ENCODE peak calls at places on chromosomes 7 and 10, in ten cellular contexts. One of them, this sample, is unnamed.

GRCh38 chr10:71075759-71076472 is 136.5 kb upstream of the UNC5B start:
- DNase-seq in NB4: no peak
- DNase-seq in esophagus squamous epithelium: no peak
- DNase-seq in AG04450: no peak
- DNase-seq in cardiac fibroblast: no peak
- DNase-seq in fibroblast of lung: no peak
- DNase-seq in foreskin fibroblast: no peak
- DNase-seq in HepG2: no peak
- DNase-seq in tibial artery: peak
- DNase-seq in CD8-positive, alpha-beta T cell: no peak
- DNase-seq in this sample: no peak

GRCh38 chr7:43362652-43363428 is 220.1 kb upstream of the STK17A start:
- DNase-seq in NB4: peak
- DNase-seq in esophagus squamous epithelium: no peak
- DNase-seq in AG04450: no peak
- DNase-seq in cardiac fibroblast: peak
- DNase-seq in fibroblast of lung: no peak
- DNase-seq in foreskin fibroblast: peak
- DNase-seq in HepG2: no peak
- DNase-seq in tibial artery: no peak
- DNase-seq in CD8-positive, alpha-beta T cell: no peak
- DNase-seq in this sample: peak

GRCh38 chr7:140416560-140416959 is 12.7 kb downstream of the RAB19 start:
- DNase-seq in NB4: no peak
- DNase-seq in esophagus squamous epithelium: no peak
- DNase-seq in AG04450: no peak
- DNase-seq in cardiac fibroblast: no peak
- DNase-seq in fibroblast of lung: no peak
- DNase-seq in foreskin fibroblast: no peak
- DNase-seq in HepG2: no peak
- DNase-seq in tibial artery: no peak
- DNase-seq in CD8-positive, alpha-beta T cell: no peak
- DNase-seq in this sample: no peak

GRCh38 chr10:24891823-24892222 is 60.6 kb downstream of the PRTFDC1 start:
- DNase-seq in NB4: no peak
- DNase-seq in esophagus squamous epithelium: no peak
- DNase-seq in AG04450: peak
- DNase-seq in cardiac fibroblast: peak
- DNase-seq in fibroblast of lung: peak
- DNase-seq in foreskin fibroblast: peak
- DNase-seq in HepG2: no peak
- DNase-seq in tibial artery: no peak
- DNase-seq in CD8-positive, alpha-beta T cell: no peak
- DNase-seq in this sample: peak

GRCh38 chr10:33655165-33655815 is 320.8 kb upstream of the NRP1 start:
- DNase-seq in NB4: no peak
- DNase-seq in esophagus squamous epithelium: no peak
- DNase-seq in AG04450: no peak
- DNase-seq in cardiac fibroblast: no peak
- DNase-seq in fibroblast of lung: peak
- DNase-seq in foreskin fibroblast: no peak
- DNase-seq in HepG2: no peak
- DNase-seq in tibial artery: no peak
- DNase-seq in CD8-positive, alpha-beta T cell: no peak
- DNase-seq in this sample: no peak

GRCh38 chr10:115706482-115707076 is 566.4 kb downstream of the GFRA1 start:
- DNase-seq in NB4: peak
- DNase-seq in esophagus squamous epithelium: no peak
- DNase-seq in AG04450: no peak
- DNase-seq in cardiac fibroblast: peak
- DNase-seq in fibroblast of lung: peak
- DNase-seq in foreskin fibroblast: peak
- DNase-seq in HepG2: peak
- DNase-seq in tibial artery: no peak
- DNase-seq in CD8-positive, alpha-beta T cell: no peak
- DNase-seq in this sample: peak

GRCh38 chr10:42951486-42952251 is 125.2 kb upstream of the RET start:
- DNase-seq in NB4: no peak
- DNase-seq in esophagus squamous epithelium: no peak
- DNase-seq in AG04450: no peak
- DNase-seq in cardiac fibroblast: no peak
- DNase-seq in fibroblast of lung: no peak
- DNase-seq in foreskin fibroblast: no peak
- DNase-seq in HepG2: no peak
- DNase-seq in tibial artery: peak
- DNase-seq in CD8-positive, alpha-beta T cell: no peak
- DNase-seq in this sample: no peak

GRCh38 chr10:86899670-86900276 is 57.6 kb downstream of the MMRN2 start:
- DNase-seq in NB4: peak
- DNase-seq in esophagus squamous epithelium: no peak
- DNase-seq in AG04450: no peak
- DNase-seq in cardiac fibroblast: peak
- DNase-seq in fibroblast of lung: peak
- DNase-seq in foreskin fibroblast: peak
- DNase-seq in HepG2: peak
- DNase-seq in tibial artery: peak
- DNase-seq in CD8-positive, alpha-beta T cell: peak
- DNase-seq in this sample: peak

GRCh38 chr7:105218939-105219770 is 169.6 kb downstream of the SRPK2 start:
- DNase-seq in NB4: no peak
- DNase-seq in esophagus squamous epithelium: no peak
- DNase-seq in AG04450: no peak
- DNase-seq in cardiac fibroblast: peak
- DNase-seq in fibroblast of lung: peak
- DNase-seq in foreskin fibroblast: peak
- DNase-seq in HepG2: no peak
- DNase-seq in tibial artery: no peak
- DNase-seq in CD8-positive, alpha-beta T cell: no peak
- DNase-seq in this sample: peak

GRCh38 chr10:95387383-95387782 is 96.6 kb upstream of the PDLIM1 start:
- DNase-seq in NB4: no peak
- DNase-seq in esophagus squamous epithelium: no peak
- DNase-seq in AG04450: no peak
- DNase-seq in cardiac fibroblast: no peak
- DNase-seq in fibroblast of lung: no peak
- DNase-seq in foreskin fibroblast: no peak
- DNase-seq in HepG2: no peak
- DNase-seq in tibial artery: no peak
- DNase-seq in CD8-positive, alpha-beta T cell: no peak
- DNase-seq in this sample: no peak

GRCh38 chr7:112161253-112162160 is 44.7 kb downstream of the DOCK4 start:
- DNase-seq in NB4: no peak
- DNase-seq in esophagus squamous epithelium: no peak
- DNase-seq in AG04450: no peak
- DNase-seq in cardiac fibroblast: no peak
- DNase-seq in fibroblast of lung: no peak
- DNase-seq in foreskin fibroblast: no peak
- DNase-seq in HepG2: peak
- DNase-seq in tibial artery: no peak
- DNase-seq in CD8-positive, alpha-beta T cell: no peak
- DNase-seq in this sample: no peak

GRCh38 chr7:112162161-112163020 is 43.8 kb downstream of the DOCK4 start:
- DNase-seq in NB4: peak
- DNase-seq in esophagus squamous epithelium: no peak
- DNase-seq in AG04450: no peak
- DNase-seq in cardiac fibroblast: peak
- DNase-seq in fibroblast of lung: peak
- DNase-seq in foreskin fibroblast: peak
- DNase-seq in HepG2: peak
- DNase-seq in tibial artery: peak
- DNase-seq in CD8-positive, alpha-beta T cell: no peak
- DNase-seq in this sample: peak

GRCh38 chr7:112160771-112161150 is 45.4 kb downstream of the DOCK4 start:
- DNase-seq in NB4: no peak
- DNase-seq in esophagus squamous epithelium: no peak
- DNase-seq in AG04450: no peak
- DNase-seq in cardiac fibroblast: no peak
- DNase-seq in fibroblast of lung: no peak
- DNase-seq in foreskin fibroblast: no peak
- DNase-seq in HepG2: peak
- DNase-seq in tibial artery: no peak
- DNase-seq in CD8-positive, alpha-beta T cell: no peak
- DNase-seq in this sample: no peak

GRCh38 chr7:112159346-112159745 is 46.9 kb downstream of the DOCK4 start:
- DNase-seq in NB4: peak
- DNase-seq in esophagus squamous epithelium: no peak
- DNase-seq in AG04450: no peak
- DNase-seq in cardiac fibroblast: no peak
- DNase-seq in fibroblast of lung: no peak
- DNase-seq in foreskin fibroblast: no peak
- DNase-seq in HepG2: no peak
- DNase-seq in tibial artery: no peak
- DNase-seq in CD8-positive, alpha-beta T cell: no peak
- DNase-seq in this sample: no peak

GRCh38 chr7:112160130-112160770 is 45.9 kb downstream of the DOCK4 start:
- DNase-seq in NB4: no peak
- DNase-seq in esophagus squamous epithelium: no peak
- DNase-seq in AG04450: peak
- DNase-seq in cardiac fibroblast: peak
- DNase-seq in fibroblast of lung: peak
- DNase-seq in foreskin fibroblast: peak
- DNase-seq in HepG2: peak
- DNase-seq in tibial artery: no peak
- DNase-seq in CD8-positive, alpha-beta T cell: no peak
- DNase-seq in this sample: peak
- H3K4me3 ChIP-seq in NB4: no peak
- H3K4me3 ChIP-seq in esophagus squamous epithelium: no peak
- H3K4me3 ChIP-seq in AG04450: no peak
- H3K4me3 ChIP-seq in cardiac fibroblast: no peak
- H3K4me3 ChIP-seq in fibroblast of lung: no peak
- H3K4me3 ChIP-seq in foreskin fibroblast: no peak
- H3K4me3 ChIP-seq in HepG2: peak
- H3K4me3 ChIP-seq in tibial artery: no peak
- H3K4me3 ChIP-seq in CD8-positive, alpha-beta T cell: no peak
- H3K4me3 ChIP-seq in this sample: no peak

GRCh38 chr7:1707756-1708611 is 37.9 kb downstream of the ELFN1 start:
- DNase-seq in NB4: no peak
- DNase-seq in esophagus squamous epithelium: no peak
- DNase-seq in AG04450: no peak
- DNase-seq in cardiac fibroblast: no peak
- DNase-seq in fibroblast of lung: no peak
- DNase-seq in foreskin fibroblast: no peak
- DNase-seq in HepG2: no peak
- DNase-seq in tibial artery: no peak
- DNase-seq in CD8-positive, alpha-beta T cell: no peak
- DNase-seq in this sample: no peak
- TF ChIP-seq CTCF in NB4: no peak
- TF ChIP-seq CTCF in esophagus squamous epithelium: no peak
- TF ChIP-seq CTCF in AG04450: no peak
- TF ChIP-seq CTCF in cardiac fibroblast: peak
- TF ChIP-seq CTCF in fibroblast of lung: no peak
- TF ChIP-seq CTCF in foreskin fibroblast: no peak
- TF ChIP-seq CTCF in HepG2: peak
- TF ChIP-seq CTCF in tibial artery: no peak
- TF ChIP-seq CTCF in CD8-positive, alpha-beta T cell: no peak
- TF ChIP-seq CTCF in this sample: no peak

GRCh38 chr7:21620054-21620453 is 77.2 kb downstream of the DNAH11 start:
- DNase-seq in NB4: no peak
- DNase-seq in esophagus squamous epithelium: no peak
- DNase-seq in AG04450: no peak
- DNase-seq in cardiac fibroblast: peak
- DNase-seq in fibroblast of lung: no peak
- DNase-seq in foreskin fibroblast: no peak
- DNase-seq in HepG2: no peak
- DNase-seq in tibial artery: no peak
- DNase-seq in CD8-positive, alpha-beta T cell: no peak
- DNase-seq in this sample: no peak

GRCh38 chr7:21618706-21619105 is 75.9 kb downstream of the DNAH11 start:
- DNase-seq in NB4: no peak
- DNase-seq in esophagus squamous epithelium: no peak
- DNase-seq in AG04450: no peak
- DNase-seq in cardiac fibroblast: no peak
- DNase-seq in fibroblast of lung: no peak
- DNase-seq in foreskin fibroblast: no peak
- DNase-seq in HepG2: no peak
- DNase-seq in tibial artery: no peak
- DNase-seq in CD8-positive, alpha-beta T cell: no peak
- DNase-seq in this sample: no peak

GRCh38 chr7:21617513-21617912 is 74.7 kb downstream of the DNAH11 start:
- DNase-seq in NB4: no peak
- DNase-seq in esophagus squamous epithelium: no peak
- DNase-seq in AG04450: no peak
- DNase-seq in cardiac fibroblast: no peak
- DNase-seq in fibroblast of lung: no peak
- DNase-seq in foreskin fibroblast: peak
- DNase-seq in HepG2: no peak
- DNase-seq in tibial artery: no peak
- DNase-seq in CD8-positive, alpha-beta T cell: no peak
- DNase-seq in this sample: no peak

GRCh38 chr7:21617916-21618390 is 75.1 kb downstream of the DNAH11 start:
- DNase-seq in NB4: no peak
- DNase-seq in esophagus squamous epithelium: no peak
- DNase-seq in AG04450: no peak
- DNase-seq in cardiac fibroblast: peak
- DNase-seq in fibroblast of lung: peak
- DNase-seq in foreskin fibroblast: peak
- DNase-seq in HepG2: peak
- DNase-seq in tibial artery: peak
- DNase-seq in CD8-positive, alpha-beta T cell: no peak
- DNase-seq in this sample: peak

DNA sequence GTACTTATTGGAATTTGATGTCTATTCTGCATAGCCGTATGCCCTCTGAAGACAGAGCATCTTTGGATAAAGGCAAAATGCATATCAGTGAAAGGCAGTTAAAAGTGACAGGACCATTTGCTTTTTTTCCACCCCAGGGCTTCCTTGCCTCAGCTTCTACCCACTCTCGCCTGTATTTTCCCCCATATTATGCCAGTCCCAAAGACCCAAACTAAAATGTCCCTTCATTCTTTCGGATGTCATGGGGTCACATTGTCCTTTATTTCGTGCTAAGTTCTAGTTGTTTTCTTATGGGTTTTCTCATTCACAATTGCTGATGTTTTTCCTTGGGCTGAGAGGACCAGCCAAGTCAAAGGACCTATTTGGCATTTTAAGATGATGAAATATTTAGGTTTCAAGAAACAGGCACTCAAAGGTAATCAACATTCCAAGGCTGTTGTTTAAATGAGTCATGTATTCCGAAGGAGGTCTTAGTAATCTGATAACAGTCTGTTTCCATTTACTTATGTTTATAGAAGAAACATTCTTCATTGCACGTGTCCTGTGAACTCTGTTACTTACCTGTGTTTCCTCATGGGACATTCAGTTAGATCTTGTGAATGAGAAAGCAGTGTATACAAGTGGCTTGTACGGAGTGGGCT is 74.1 kb downstream of the DNAH11 start:
- DNase-seq in NB4: no peak
- DNase-seq in esophagus squamous epithelium: no peak
- DNase-seq in AG04450: no peak
- DNase-seq in cardiac fibroblast: peak
- DNase-seq in fibroblast of lung: peak
- DNase-seq in foreskin fibroblast: peak
- DNase-seq in HepG2: no peak
- DNase-seq in tibial artery: no peak
- DNase-seq in CD8-positive, alpha-beta T cell: no peak
- DNase-seq in this sample: peak
- H3K4me3 ChIP-seq in NB4: no peak
- H3K4me3 ChIP-seq in esophagus squamous epithelium: no peak
- H3K4me3 ChIP-seq in AG04450: no peak
- H3K4me3 ChIP-seq in cardiac fibroblast: no peak
- H3K4me3 ChIP-seq in fibroblast of lung: no peak
- H3K4me3 ChIP-seq in foreskin fibroblast: no peak
- H3K4me3 ChIP-seq in HepG2: no peak
- H3K4me3 ChIP-seq in tibial artery: no peak
- H3K4me3 ChIP-seq in CD8-positive, alpha-beta T cell: no peak
- H3K4me3 ChIP-seq in this sample: no peak

GRCh38 chr7:131504157-131504899 is 52.1 kb downstream of the PODXL start:
- DNase-seq in NB4: no peak
- DNase-seq in esophagus squamous epithelium: no peak
- DNase-seq in AG04450: no peak
- DNase-seq in cardiac fibroblast: no peak
- DNase-seq in fibroblast of lung: no peak
- DNase-seq in foreskin fibroblast: no peak
- DNase-seq in HepG2: peak
- DNase-seq in tibial artery: no peak
- DNase-seq in CD8-positive, alpha-beta T cell: no peak
- DNase-seq in this sample: no peak
- TF ChIP-seq CTCF in NB4: no peak
- TF ChIP-seq CTCF in esophagus squamous epithelium: no peak
- TF ChIP-seq CTCF in AG04450: no peak
- TF ChIP-seq CTCF in cardiac fibroblast: no peak
- TF ChIP-seq CTCF in fibroblast of lung: no peak
- TF ChIP-seq CTCF in foreskin fibroblast: no peak
- TF ChIP-seq CTCF in HepG2: no peak
- TF ChIP-seq CTCF in tibial artery: no peak
- TF ChIP-seq CTCF in CD8-positive, alpha-beta T cell: no peak
- TF ChIP-seq CTCF in this sample: no peak